ENCODE peak calls at places on chromosomes 16 and 17, in ten cellular contexts. One of them, this sample, is unnamed.

GRCh38 chr17:39462644-39463375 is 1.5 kb downstream of the CDK12 start:
- DNase-seq in prostate gland: no peak
- DNase-seq in A549: peak
- DNase-seq in ovary: no peak
- DNase-seq in suprapubic skin: peak
- DNase-seq in body of pancreas: peak
- DNase-seq in uterus: no peak
- DNase-seq in IMR-90: peak
- DNase-seq in gastrocnemius medialis: no peak
- DNase-seq in adrenal gland: peak
- DNase-seq in this sample: peak

GRCh38 chr17:82836823-82837357 is 2.9 kb downstream of the ZNF750 start:
- DNase-seq in prostate gland: no peak
- DNase-seq in A549: no peak
- DNase-seq in ovary: no peak
- DNase-seq in suprapubic skin: no peak
- DNase-seq in body of pancreas: no peak
- DNase-seq in uterus: peak
- DNase-seq in IMR-90: no peak
- DNase-seq in gastrocnemius medialis: peak
- DNase-seq in adrenal gland: no peak
- DNase-seq in this sample: no peak

GRCh38 chr16:3065742-3066439 is 451 bp downstream of the IL32 start:
- DNase-seq in prostate gland: no peak
- DNase-seq in A549: no peak
- DNase-seq in ovary: no peak
- DNase-seq in suprapubic skin: no peak
- DNase-seq in body of pancreas: peak
- DNase-seq in uterus: no peak
- DNase-seq in IMR-90: no peak
- DNase-seq in gastrocnemius medialis: no peak
- DNase-seq in adrenal gland: no peak
- DNase-seq in this sample: no peak

GRCh38 chr17:49093131-49093530 is 39.4 kb upstream of the B4GALNT2 start:
- DNase-seq in prostate gland: no peak
- DNase-seq in A549: no peak
- DNase-seq in ovary: no peak
- DNase-seq in suprapubic skin: no peak
- DNase-seq in body of pancreas: no peak
- DNase-seq in uterus: no peak
- DNase-seq in IMR-90: no peak
- DNase-seq in gastrocnemius medialis: no peak
- DNase-seq in adrenal gland: no peak
- DNase-seq in this sample: no peak

GRCh38 chr16:66842765-66843164 is 1.4 kb upstream of the CA7 start:
- DNase-seq in prostate gland: no peak
- DNase-seq in A549: no peak
- DNase-seq in ovary: no peak
- DNase-seq in suprapubic skin: no peak
- DNase-seq in body of pancreas: no peak
- DNase-seq in uterus: no peak
- DNase-seq in IMR-90: peak
- DNase-seq in gastrocnemius medialis: no peak
- DNase-seq in adrenal gland: peak
- DNase-seq in this sample: no peak

GRCh38 chr17:42009170-42009569 is 8.1 kb downstream of the DNAJC7 start:
- DNase-seq in prostate gland: no peak
- DNase-seq in A549: peak
- DNase-seq in ovary: no peak
- DNase-seq in suprapubic skin: no peak
- DNase-seq in body of pancreas: no peak
- DNase-seq in uterus: no peak
- DNase-seq in IMR-90: no peak
- DNase-seq in gastrocnemius medialis: peak
- DNase-seq in adrenal gland: no peak
- DNase-seq in this sample: no peak

GRCh38 chr16:1936945-1937479 is 6.0 kb downstream of the MSRB1 start:
- DNase-seq in prostate gland: no peak
- DNase-seq in A549: no peak
- DNase-seq in ovary: no peak
- DNase-seq in suprapubic skin: no peak
- DNase-seq in body of pancreas: no peak
- DNase-seq in uterus: no peak
- DNase-seq in IMR-90: no peak
- DNase-seq in gastrocnemius medialis: no peak
- DNase-seq in adrenal gland: no peak
- DNase-seq in this sample: no peak

GRCh38 chr17:49972486-49973270 is 3.7 kb downstream of the DLX4 start:
- DNase-seq in prostate gland: no peak
- DNase-seq in A549: no peak
- DNase-seq in ovary: no peak
- DNase-seq in suprapubic skin: no peak
- DNase-seq in body of pancreas: no peak
- DNase-seq in uterus: no peak
- DNase-seq in IMR-90: no peak
- DNase-seq in gastrocnemius medialis: no peak
- DNase-seq in adrenal gland: no peak
- DNase-seq in this sample: no peak

GRCh38 chr16:70687172-70687531 is 1.3 kb upstream of the MTSS2 start:
- DNase-seq in prostate gland: no peak
- DNase-seq in A549: no peak
- DNase-seq in ovary: no peak
- DNase-seq in suprapubic skin: no peak
- DNase-seq in body of pancreas: no peak
- DNase-seq in uterus: no peak
- DNase-seq in IMR-90: no peak
- DNase-seq in gastrocnemius medialis: peak
- DNase-seq in adrenal gland: no peak
- DNase-seq in this sample: no peak

GRCh38 chr17:22266231-22266630 is 573.9 kb downstream of the KCNJ18 start:
- DNase-seq in prostate gland: no peak
- DNase-seq in A549: no peak
- DNase-seq in ovary: no peak
- DNase-seq in suprapubic skin: no peak
- DNase-seq in body of pancreas: no peak
- DNase-seq in uterus: no peak
- DNase-seq in IMR-90: no peak
- DNase-seq in gastrocnemius medialis: no peak
- DNase-seq in adrenal gland: no peak
- DNase-seq in this sample: no peak

GRCh38 chr17:42111265-42111636 is 1.3 kb downstream of the DHX58 start:
- DNase-seq in prostate gland: no peak
- DNase-seq in A549: no peak
- DNase-seq in ovary: no peak
- DNase-seq in suprapubic skin: no peak
- DNase-seq in body of pancreas: no peak
- DNase-seq in uterus: no peak
- DNase-seq in IMR-90: no peak
- DNase-seq in gastrocnemius medialis: no peak
- DNase-seq in adrenal gland: no peak
- DNase-seq in this sample: no peak

GRCh38 chr16:19419691-19420060 is 2.0 kb downstream of the TMC5 start:
- DNase-seq in prostate gland: no peak
- DNase-seq in A549: peak
- DNase-seq in ovary: no peak
- DNase-seq in suprapubic skin: no peak
- DNase-seq in body of pancreas: no peak
- DNase-seq in uterus: no peak
- DNase-seq in IMR-90: peak
- DNase-seq in gastrocnemius medialis: no peak
- DNase-seq in adrenal gland: no peak
- DNase-seq in this sample: no peak

GRCh38 chr17:5364156-5364555 is 55.3 kb downstream of the NUP88 start:
- DNase-seq in prostate gland: no peak
- DNase-seq in A549: no peak
- DNase-seq in ovary: no peak
- DNase-seq in suprapubic skin: no peak
- DNase-seq in body of pancreas: no peak
- DNase-seq in uterus: no peak
- DNase-seq in IMR-90: peak
- DNase-seq in gastrocnemius medialis: no peak
- DNase-seq in adrenal gland: no peak
- DNase-seq in this sample: no peak

GRCh38 chr16:68519225-68519745 is 19.8 kb upstream of the ZFP90 start:
- DNase-seq in prostate gland: no peak
- DNase-seq in A549: no peak
- DNase-seq in ovary: no peak
- DNase-seq in suprapubic skin: no peak
- DNase-seq in body of pancreas: no peak
- DNase-seq in uterus: no peak
- DNase-seq in IMR-90: no peak
- DNase-seq in gastrocnemius medialis: no peak
- DNase-seq in adrenal gland: no peak
- DNase-seq in this sample: no peak

GRCh38 chr17:50267074-50267841 is 7.0 kb upstream of the TMEM92 start:
- DNase-seq in prostate gland: no peak
- DNase-seq in A549: no peak
- DNase-seq in ovary: peak
- DNase-seq in suprapubic skin: peak
- DNase-seq in body of pancreas: no peak
- DNase-seq in uterus: peak
- DNase-seq in IMR-90: peak
- DNase-seq in gastrocnemius medialis: no peak
- DNase-seq in adrenal gland: peak
- DNase-seq in this sample: no peak

GRCh38 chr17:2212328-2212981 is 91.1 kb downstream of the SMG6 start:
- DNase-seq in prostate gland: no peak
- DNase-seq in A549: no peak
- DNase-seq in ovary: peak
- DNase-seq in suprapubic skin: peak
- DNase-seq in body of pancreas: no peak
- DNase-seq in uterus: peak
- DNase-seq in IMR-90: peak
- DNase-seq in gastrocnemius medialis: peak
- DNase-seq in adrenal gland: no peak
- DNase-seq in this sample: peak

GRCh38 chr17:62718420-62718819 is 89.7 kb downstream of the MARCHF10 start:
- DNase-seq in prostate gland: no peak
- DNase-seq in A549: no peak
- DNase-seq in ovary: no peak
- DNase-seq in suprapubic skin: no peak
- DNase-seq in body of pancreas: no peak
- DNase-seq in uterus: no peak
- DNase-seq in IMR-90: peak
- DNase-seq in gastrocnemius medialis: no peak
- DNase-seq in adrenal gland: no peak
- DNase-seq in this sample: no peak

GRCh38 chr16:3578121-3578520 is 918 bp upstream of the NLRC3 start:
- DNase-seq in prostate gland: no peak
- DNase-seq in A549: no peak
- DNase-seq in ovary: no peak
- DNase-seq in suprapubic skin: no peak
- DNase-seq in body of pancreas: no peak
- DNase-seq in uterus: no peak
- DNase-seq in IMR-90: no peak
- DNase-seq in gastrocnemius medialis: no peak
- DNase-seq in adrenal gland: no peak
- DNase-seq in this sample: no peak

GRCh38 chr16:87653234-87653633 is 50.9 kb downstream of the JPH3 start:
- DNase-seq in prostate gland: no peak
- DNase-seq in A549: peak
- DNase-seq in ovary: no peak
- DNase-seq in suprapubic skin: no peak
- DNase-seq in body of pancreas: no peak
- DNase-seq in uterus: no peak
- DNase-seq in IMR-90: peak
- DNase-seq in gastrocnemius medialis: no peak
- DNase-seq in adrenal gland: no peak
- DNase-seq in this sample: no peak

GRCh38 chr17:74860229-74860998 is 729 bp upstream of the GRIN2C start:
- DNase-seq in prostate gland: no peak
- DNase-seq in A549: no peak
- DNase-seq in ovary: no peak
- DNase-seq in suprapubic skin: no peak
- DNase-seq in body of pancreas: no peak
- DNase-seq in uterus: no peak
- DNase-seq in IMR-90: no peak
- DNase-seq in gastrocnemius medialis: no peak
- DNase-seq in adrenal gland: peak
- DNase-seq in this sample: no peak
- TF ChIP-seq POLR2A in prostate gland: no peak
- TF ChIP-seq POLR2A in A549: no peak
- TF ChIP-seq POLR2A in ovary: no peak
- TF ChIP-seq POLR2A in suprapubic skin: no peak
- TF ChIP-seq POLR2A in body of pancreas: no peak
- TF ChIP-seq POLR2A in uterus: no peak
- TF ChIP-seq POLR2A in IMR-90: no peak
- TF ChIP-seq POLR2A in gastrocnemius medialis: no peak
- TF ChIP-seq POLR2A in adrenal gland: no peak
- TF ChIP-seq POLR2A in this sample: no peak

DNA sequence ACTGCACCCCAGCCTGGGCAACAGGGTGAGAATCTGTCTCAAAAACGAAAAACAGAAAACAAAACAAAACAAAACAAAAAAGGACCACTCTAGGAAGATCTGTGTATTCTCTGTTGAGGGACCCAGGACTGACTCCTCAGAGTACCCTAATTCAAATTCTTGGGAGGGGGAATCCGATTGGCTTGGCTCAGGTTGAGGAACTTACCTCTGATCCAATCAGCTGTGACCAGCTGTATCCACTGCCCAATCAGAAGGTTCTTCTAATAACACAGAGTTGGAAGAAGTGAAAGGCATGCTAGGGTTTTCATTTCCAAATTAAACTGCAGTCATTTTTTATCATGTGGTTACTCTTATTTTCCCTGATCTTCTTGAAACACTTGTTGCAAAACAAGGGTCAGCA is 105.9 kb upstream of the CACNG3 start:
- DNase-seq in prostate gland: no peak
- DNase-seq in A549: no peak
- DNase-seq in ovary: no peak
- DNase-seq in suprapubic skin: no peak
- DNase-seq in body of pancreas: no peak
- DNase-seq in uterus: no peak
- DNase-seq in IMR-90: no peak
- DNase-seq in gastrocnemius medialis: no peak
- DNase-seq in adrenal gland: no peak
- DNase-seq in this sample: no peak
- TF ChIP-seq POLR2A in prostate gland: no peak
- TF ChIP-seq POLR2A in A549: no peak
- TF ChIP-seq POLR2A in ovary: no peak
- TF ChIP-seq POLR2A in suprapubic skin: no peak
- TF ChIP-seq POLR2A in body of pancreas: no peak
- TF ChIP-seq POLR2A in uterus: no peak
- TF ChIP-seq POLR2A in IMR-90: no peak
- TF ChIP-seq POLR2A in gastrocnemius medialis: no peak
- TF ChIP-seq POLR2A in adrenal gland: no peak
- TF ChIP-seq POLR2A in this sample: no peak

GRCh38 chr16:9109255-9109654 is 17.8 kb downstream of the HAPSTR1 start:
- DNase-seq in prostate gland: no peak
- DNase-seq in A549: no peak
- DNase-seq in ovary: no peak
- DNase-seq in suprapubic skin: no peak
- DNase-seq in body of pancreas: no peak
- DNase-seq in uterus: no peak
- DNase-seq in IMR-90: no peak
- DNase-seq in gastrocnemius medialis: no peak
- DNase-seq in adrenal gland: no peak
- DNase-seq in this sample: no peak
- TF ChIP-seq POLR2A in prostate gland: no peak
- TF ChIP-seq POLR2A in A549: no peak
- TF ChIP-seq POLR2A in ovary: no peak
- TF ChIP-seq POLR2A in suprapubic skin: no peak
- TF ChIP-seq POLR2A in body of pancreas: no peak
- TF ChIP-seq POLR2A in uterus: no peak
- TF ChIP-seq POLR2A in IMR-90: no peak
- TF ChIP-seq POLR2A in gastrocnemius medialis: no peak
- TF ChIP-seq POLR2A in adrenal gland: no peak
- TF ChIP-seq POLR2A in this sample: no peak

GRCh38 chr17:69761767-69762321 is 313.2 kb upstream of the KCNJ16 start:
- DNase-seq in prostate gland: no peak
- DNase-seq in A549: peak
- DNase-seq in ovary: no peak
- DNase-seq in suprapubic skin: no peak
- DNase-seq in body of pancreas: no peak
- DNase-seq in uterus: no peak
- DNase-seq in IMR-90: peak
- DNase-seq in gastrocnemius medialis: peak
- DNase-seq in adrenal gland: no peak
- DNase-seq in this sample: no peak
- TF ChIP-seq POLR2A in prostate gland: no peak
- TF ChIP-seq POLR2A in A549: no peak
- TF ChIP-seq POLR2A in ovary: no peak
- TF ChIP-seq POLR2A in suprapubic skin: no peak
- TF ChIP-seq POLR2A in body of pancreas: no peak
- TF ChIP-seq POLR2A in uterus: no peak
- TF ChIP-seq POLR2A in IMR-90: no peak
- TF ChIP-seq POLR2A in gastrocnemius medialis: no peak
- TF ChIP-seq POLR2A in adrenal gland: no peak
- TF ChIP-seq POLR2A in this sample: no peak